ENCODE peak calls at places on chromosome 3, in six cellular contexts. One of them, this sample, is unnamed.

GRCh38 chr3:167886690-167887089 is 151.2 kb downstream of the SERPINI1 start:
- DNase-seq in GM23248: peak
- DNase-seq in sigmoid colon: no peak
- DNase-seq in left ventricle myocardium inferior: no peak
- DNase-seq in fibroblast of mammary gland: no peak
- DNase-seq in upper lobe of right lung: no peak
- DNase-seq in this sample: no peak

GRCh38 chr3:8987673-8988655 is 24.7 kb upstream of the RAD18 start:
- DNase-seq in GM23248: peak
- DNase-seq in sigmoid colon: peak
- DNase-seq in left ventricle myocardium inferior: peak
- DNase-seq in fibroblast of mammary gland: peak
- DNase-seq in upper lobe of right lung: peak
- DNase-seq in this sample: no peak

GRCh38 chr3:154018100-154018696 is 103.0 kb upstream of the ARHGEF26 start:
- DNase-seq in GM23248: peak
- DNase-seq in sigmoid colon: no peak
- DNase-seq in left ventricle myocardium inferior: no peak
- DNase-seq in fibroblast of mammary gland: peak
- DNase-seq in upper lobe of right lung: no peak
- DNase-seq in this sample: no peak

GRCh38 chr3:31980530-31981205 is 394 bp downstream of the OSBPL10 start:
- DNase-seq in GM23248: peak
- DNase-seq in sigmoid colon: peak
- DNase-seq in left ventricle myocardium inferior: peak
- DNase-seq in fibroblast of mammary gland: peak
- DNase-seq in upper lobe of right lung: peak
- DNase-seq in this sample: no peak

GRCh38 chr3:45055032-45055410 is 28.9 kb downstream of the CLEC3B start:
- DNase-seq in GM23248: peak
- DNase-seq in sigmoid colon: no peak
- DNase-seq in left ventricle myocardium inferior: no peak
- DNase-seq in fibroblast of mammary gland: peak
- DNase-seq in upper lobe of right lung: no peak
- DNase-seq in this sample: no peak

GRCh38 chr3:171384101-171384891 is 75.9 kb downstream of the TNIK start:
- DNase-seq in GM23248: no peak
- DNase-seq in sigmoid colon: no peak
- DNase-seq in left ventricle myocardium inferior: no peak
- DNase-seq in fibroblast of mammary gland: no peak
- DNase-seq in upper lobe of right lung: no peak
- DNase-seq in this sample: no peak

GRCh38 chr3:79564192-79564591 is 203.6 kb downstream of the ROBO1 start:
- DNase-seq in GM23248: no peak
- DNase-seq in sigmoid colon: no peak
- DNase-seq in left ventricle myocardium inferior: no peak
- DNase-seq in fibroblast of mammary gland: no peak
- DNase-seq in upper lobe of right lung: no peak
- DNase-seq in this sample: no peak

GRCh38 chr3:20051123-20051806 is 11.0 kb downstream of the KAT2B start:
- DNase-seq in GM23248: no peak
- DNase-seq in sigmoid colon: no peak
- DNase-seq in left ventricle myocardium inferior: no peak
- DNase-seq in fibroblast of mammary gland: no peak
- DNase-seq in upper lobe of right lung: no peak
- DNase-seq in this sample: no peak

GRCh38 chr3:177835917-177836316 is 638.6 kb upstream of the TBL1XR1 start:
- DNase-seq in GM23248: peak
- DNase-seq in sigmoid colon: no peak
- DNase-seq in left ventricle myocardium inferior: no peak
- DNase-seq in fibroblast of mammary gland: peak
- DNase-seq in upper lobe of right lung: no peak
- DNase-seq in this sample: no peak

GRCh38 chr3:15319575-15319974 is 12.8 kb downstream of the SH3BP5 start:
- DNase-seq in GM23248: peak
- DNase-seq in sigmoid colon: peak
- DNase-seq in left ventricle myocardium inferior: peak
- DNase-seq in fibroblast of mammary gland: peak
- DNase-seq in upper lobe of right lung: no peak
- DNase-seq in this sample: no peak

GRCh38 chr3:197006446-197006845 is 23.2 kb downstream of the MELTF start:
- DNase-seq in GM23248: no peak
- DNase-seq in sigmoid colon: no peak
- DNase-seq in left ventricle myocardium inferior: no peak
- DNase-seq in fibroblast of mammary gland: no peak
- DNase-seq in upper lobe of right lung: no peak
- DNase-seq in this sample: no peak

GRCh38 chr3:144011251-144011799 is 39.7 kb downstream of the DIPK2A start:
- DNase-seq in GM23248: no peak
- DNase-seq in sigmoid colon: no peak
- DNase-seq in left ventricle myocardium inferior: no peak
- DNase-seq in fibroblast of mammary gland: peak
- DNase-seq in upper lobe of right lung: no peak
- DNase-seq in this sample: no peak

GRCh38 chr3:30076899-30077298 is 529.5 kb upstream of the TGFBR2 start:
- DNase-seq in GM23248: no peak
- DNase-seq in sigmoid colon: no peak
- DNase-seq in left ventricle myocardium inferior: no peak
- DNase-seq in fibroblast of mammary gland: no peak
- DNase-seq in upper lobe of right lung: no peak
- DNase-seq in this sample: no peak

GRCh38 chr3:30075514-30075913 is 530.9 kb upstream of the TGFBR2 start:
- DNase-seq in GM23248: no peak
- DNase-seq in sigmoid colon: no peak
- DNase-seq in left ventricle myocardium inferior: no peak
- DNase-seq in fibroblast of mammary gland: no peak
- DNase-seq in upper lobe of right lung: no peak
- DNase-seq in this sample: no peak

GRCh38 chr3:30073040-30073439 is 533.4 kb upstream of the TGFBR2 start:
- DNase-seq in GM23248: no peak
- DNase-seq in sigmoid colon: no peak
- DNase-seq in left ventricle myocardium inferior: no peak
- DNase-seq in fibroblast of mammary gland: no peak
- DNase-seq in upper lobe of right lung: no peak
- DNase-seq in this sample: no peak

GRCh38 chr3:30077746-30078145 is 528.7 kb upstream of the TGFBR2 start:
- DNase-seq in GM23248: no peak
- DNase-seq in sigmoid colon: no peak
- DNase-seq in left ventricle myocardium inferior: no peak
- DNase-seq in fibroblast of mammary gland: no peak
- DNase-seq in upper lobe of right lung: no peak
- DNase-seq in this sample: no peak

GRCh38 chr3:30073622-30074021 is 532.8 kb upstream of the TGFBR2 start:
- DNase-seq in GM23248: peak
- DNase-seq in sigmoid colon: no peak
- DNase-seq in left ventricle myocardium inferior: no peak
- DNase-seq in fibroblast of mammary gland: peak
- DNase-seq in upper lobe of right lung: no peak
- DNase-seq in this sample: no peak
- H3K4me3 ChIP-seq in GM23248: no peak
- H3K4me3 ChIP-seq in sigmoid colon: no peak
- H3K4me3 ChIP-seq in left ventricle myocardium inferior: no peak
- H3K4me3 ChIP-seq in fibroblast of mammary gland: no peak
- H3K4me3 ChIP-seq in upper lobe of right lung: no peak
- H3K4me3 ChIP-seq in this sample: no peak

GRCh38 chr3:98894791-98895576 is 6.5 kb downstream of the DCBLD2 start:
- DNase-seq in GM23248: no peak
- DNase-seq in sigmoid colon: no peak
- DNase-seq in left ventricle myocardium inferior: no peak
- DNase-seq in fibroblast of mammary gland: no peak
- DNase-seq in upper lobe of right lung: no peak
- DNase-seq in this sample: no peak
- H3K4me3 ChIP-seq in GM23248: no peak
- H3K4me3 ChIP-seq in sigmoid colon: no peak
- H3K4me3 ChIP-seq in left ventricle myocardium inferior: no peak
- H3K4me3 ChIP-seq in fibroblast of mammary gland: no peak
- H3K4me3 ChIP-seq in upper lobe of right lung: no peak
- H3K4me3 ChIP-seq in this sample: no peak

GRCh38 chr3:187746059-187746453 is 788 bp upstream of the BCL6 start:
- DNase-seq in GM23248: peak
- DNase-seq in sigmoid colon: no peak
- DNase-seq in left ventricle myocardium inferior: no peak
- DNase-seq in fibroblast of mammary gland: peak
- DNase-seq in upper lobe of right lung: no peak
- DNase-seq in this sample: no peak

GRCh38 chr3:187748050-187748481 is 2.8 kb upstream of the BCL6 start:
- DNase-seq in GM23248: peak
- DNase-seq in sigmoid colon: peak
- DNase-seq in left ventricle myocardium inferior: peak
- DNase-seq in fibroblast of mammary gland: peak
- DNase-seq in upper lobe of right lung: peak
- DNase-seq in this sample: peak

GRCh38 chr3:187745201-187746058 is at the start of gene BCL6:
- DNase-seq in GM23248: peak
- DNase-seq in sigmoid colon: peak
- DNase-seq in left ventricle myocardium inferior: peak
- DNase-seq in fibroblast of mammary gland: peak
- DNase-seq in upper lobe of right lung: peak
- DNase-seq in this sample: peak

GRCh38 chr3:187747506-187747905 is 2.2 kb upstream of the BCL6 start:
- DNase-seq in GM23248: no peak
- DNase-seq in sigmoid colon: no peak
- DNase-seq in left ventricle myocardium inferior: no peak
- DNase-seq in fibroblast of mammary gland: no peak
- DNase-seq in upper lobe of right lung: no peak
- DNase-seq in this sample: no peak

DNA sequence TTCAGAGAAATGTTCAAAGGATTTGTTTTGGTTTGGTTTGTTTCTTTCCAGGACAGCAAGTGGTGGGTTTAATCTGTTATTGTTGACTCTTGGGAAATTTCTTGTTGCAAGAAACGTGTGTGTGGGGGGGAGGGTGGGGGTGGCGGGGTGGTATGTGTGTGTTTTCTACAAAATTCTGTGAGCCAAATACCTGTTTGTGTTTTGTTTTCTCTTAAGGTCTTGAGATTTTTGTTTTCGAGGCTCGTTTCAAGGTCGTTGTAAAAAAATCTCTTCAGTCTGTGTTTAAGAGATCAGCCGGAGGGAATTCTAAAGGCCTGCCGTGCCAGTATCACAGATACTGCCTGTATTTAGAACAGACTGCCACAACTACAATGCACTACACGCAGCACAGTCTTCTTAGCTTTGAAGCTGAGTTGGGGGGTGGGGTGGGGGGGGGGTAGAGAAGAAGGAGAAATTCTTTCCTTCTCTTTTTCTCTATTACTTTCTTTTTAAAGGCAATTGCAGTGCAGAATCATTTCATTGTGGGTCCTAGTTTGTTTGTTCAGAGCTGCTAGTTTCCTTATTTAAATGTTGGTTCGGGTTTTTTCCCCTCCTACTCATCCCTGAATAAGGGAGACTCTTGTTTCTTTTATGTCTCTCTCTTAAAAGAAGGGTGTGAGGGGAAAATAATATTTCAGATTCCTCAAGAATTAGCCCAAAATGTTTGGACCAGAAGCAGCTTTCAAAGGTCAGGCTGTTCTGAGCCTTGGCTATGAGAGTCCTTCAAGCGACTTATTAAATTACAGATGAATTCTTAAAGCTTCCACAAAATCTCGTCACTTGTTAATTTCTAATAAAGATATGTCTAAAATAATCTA is 1.4 kb upstream of the BCL6 start:
- DNase-seq in GM23248: peak
- DNase-seq in sigmoid colon: no peak
- DNase-seq in left ventricle myocardium inferior: no peak
- DNase-seq in fibroblast of mammary gland: peak
- DNase-seq in upper lobe of right lung: no peak
- DNase-seq in this sample: no peak
- H3K4me3 ChIP-seq in GM23248: peak
- H3K4me3 ChIP-seq in sigmoid colon: no peak
- H3K4me3 ChIP-seq in left ventricle myocardium inferior: peak
- H3K4me3 ChIP-seq in fibroblast of mammary gland: peak
- H3K4me3 ChIP-seq in upper lobe of right lung: peak
- H3K4me3 ChIP-seq in this sample: peak

GRCh38 chr3:187889106-187889505 is 143.8 kb upstream of the BCL6 start:
- DNase-seq in GM23248: no peak
- DNase-seq in sigmoid colon: no peak
- DNase-seq in left ventricle myocardium inferior: no peak
- DNase-seq in fibroblast of mammary gland: no peak
- DNase-seq in upper lobe of right lung: no peak
- DNase-seq in this sample: no peak

GRCh38 chr3:187888658-187889057 is 143.4 kb upstream of the BCL6 start:
- DNase-seq in GM23248: no peak
- DNase-seq in sigmoid colon: no peak
- DNase-seq in left ventricle myocardium inferior: no peak
- DNase-seq in fibroblast of mammary gland: peak
- DNase-seq in upper lobe of right lung: no peak
- DNase-seq in this sample: no peak

DNA sequence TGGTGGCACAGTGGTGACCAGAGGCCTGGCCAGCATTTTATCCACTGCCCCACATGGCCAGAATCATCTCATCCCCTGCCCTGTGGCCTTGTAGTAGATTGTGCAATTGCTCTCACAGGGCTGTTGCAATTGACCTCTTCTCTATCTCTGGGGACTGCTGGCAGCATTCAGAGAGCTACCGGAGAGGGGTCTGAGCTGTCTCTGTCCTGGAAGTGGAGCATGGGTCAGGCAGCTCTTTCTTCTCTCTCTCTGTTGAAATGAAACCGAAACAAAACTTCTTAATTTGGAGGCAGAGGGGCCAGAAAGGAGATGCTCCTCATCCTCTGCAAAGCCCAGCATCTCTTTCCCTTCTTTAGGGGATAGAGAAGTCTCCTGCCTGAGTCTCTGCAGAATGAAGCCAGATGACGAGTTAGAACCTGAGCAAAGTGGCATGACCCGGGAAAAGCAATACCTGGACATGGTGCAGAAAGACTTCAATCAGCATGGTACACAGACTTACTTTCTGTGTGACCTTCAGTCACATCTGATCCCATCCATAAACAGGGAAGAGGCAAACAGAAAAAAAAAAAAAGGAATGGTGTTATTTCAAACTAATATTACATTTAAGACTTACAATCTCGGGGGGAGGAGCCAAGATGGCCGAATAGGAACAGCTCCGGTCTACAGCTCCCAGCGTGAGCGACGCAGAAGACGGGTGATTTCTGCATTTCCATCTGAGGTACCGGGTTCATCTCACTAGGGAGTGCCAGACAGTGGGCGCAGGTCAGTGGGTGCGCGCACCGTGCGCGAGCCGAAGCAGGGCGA is 144.5 kb upstream of the BCL6 start:
- DNase-seq in GM23248: peak
- DNase-seq in sigmoid colon: peak
- DNase-seq in left ventricle myocardium inferior: no peak
- DNase-seq in fibroblast of mammary gland: peak
- DNase-seq in upper lobe of right lung: no peak
- DNase-seq in this sample: no peak
- H3K4me3 ChIP-seq in GM23248: no peak
- H3K4me3 ChIP-seq in sigmoid colon: no peak
- H3K4me3 ChIP-seq in left ventricle myocardium inferior: no peak
- H3K4me3 ChIP-seq in fibroblast of mammary gland: no peak
- H3K4me3 ChIP-seq in upper lobe of right lung: no peak
- H3K4me3 ChIP-seq in this sample: no peak

GRCh38 chr3:184380627-184381260 is 890 bp downstream of the CHRD start:
- DNase-seq in GM23248: peak
- DNase-seq in sigmoid colon: peak
- DNase-seq in left ventricle myocardium inferior: no peak
- DNase-seq in fibroblast of mammary gland: no peak
- DNase-seq in upper lobe of right lung: no peak
- DNase-seq in this sample: no peak
- H3K4me3 ChIP-seq in GM23248: peak
- H3K4me3 ChIP-seq in sigmoid colon: peak
- H3K4me3 ChIP-seq in left ventricle myocardium inferior: peak
- H3K4me3 ChIP-seq in fibroblast of mammary gland: peak
- H3K4me3 ChIP-seq in upper lobe of right lung: peak
- H3K4me3 ChIP-seq in this sample: peak